ENCODE peak calls at places on chromosomes 2 and 18, in four cellular contexts. U is WTC11; O is CD8-positive, alpha-beta T cell; S is foreskin keratinocyte. E is an unnamed sample.

GRCh38 chr2:32360416-32360815 is 3.6 kb downstream of the BIRC6 start:
- DNase-seq in U (no peak), O (no peak), S (no peak), E (no peak)

GRCh38 chr2:172052000-172052983 is 33.0 kb upstream of the DLX1 start:
- DNase-seq in U (no peak), O (no peak), S (no peak), E (no peak)

GRCh38 chr18:8890957-8891464 is 185.7 kb downstream of the MTCL1 start:
- DNase-seq in U (no peak), O (no peak), S (peak; percentile 98), E (no peak)

GRCh38 chr2:109230980-109231420 is 102.0 kb downstream of the SH3RF3 start:
- DNase-seq in U (no peak), O (no peak), S (no peak), E (no peak)

GRCh38 chr2:62034715-62035114 is 129.2 kb downstream of the COMMD1 start:
- DNase-seq in U (no peak), O (no peak), S (no peak), E (no peak)

GRCh38 chr2:7027961-7028655 is 110.9 kb downstream of the RNF144A start:
- DNase-seq in U (no peak), O (no peak), S (no peak), E (no peak)

GRCh38 chr2:231518771-231519170 is 11.5 kb downstream of the NMUR1 start:
- DNase-seq in U (no peak), O (no peak), S (no peak), E (no peak)

GRCh38 chr18:76546282-76546572 is 51.2 kb upstream of the ZNF516 start:
- DNase-seq in U (no peak), O (no peak), S (no peak), E (no peak)

GRCh38 chr18:32975501-32975900 is 202.7 kb upstream of the KLHL14 start:
- DNase-seq in U (no peak), O (no peak), S (no peak), E (no peak)

GRCh38 chr2:230797515-230798495 is 66.9 kb upstream of the ITM2C start:
- DNase-seq in U (no peak), O (no peak), S (no peak), E (no peak)

GRCh38 chr18:37230762-37231161 is 334.8 kb downstream of the CELF4 start:
- DNase-seq in U (no peak), O (no peak), S (no peak), E (no peak)
- TF ChIP-seq CTCF in U (no peak), O (no peak), S (no peak), E (no peak)

GRCh38 chr18:902179-902718 is 2.4 kb upstream of the ADCYAP1 start:
- DNase-seq in U (no peak), O (no peak), S (no peak), E (no peak)
- TF ChIP-seq CTCF in U (no peak), O (no peak), S (no peak), E (no peak)

GRCh38 chr2:37720533-37721218 is 49.2 kb upstream of the CDC42EP3 start:
- DNase-seq in U (no peak), O (no peak), S (no peak), E (no peak)
- TF ChIP-seq CTCF in U (no peak), O (no peak), S (no peak), E (no peak)

DNA sequence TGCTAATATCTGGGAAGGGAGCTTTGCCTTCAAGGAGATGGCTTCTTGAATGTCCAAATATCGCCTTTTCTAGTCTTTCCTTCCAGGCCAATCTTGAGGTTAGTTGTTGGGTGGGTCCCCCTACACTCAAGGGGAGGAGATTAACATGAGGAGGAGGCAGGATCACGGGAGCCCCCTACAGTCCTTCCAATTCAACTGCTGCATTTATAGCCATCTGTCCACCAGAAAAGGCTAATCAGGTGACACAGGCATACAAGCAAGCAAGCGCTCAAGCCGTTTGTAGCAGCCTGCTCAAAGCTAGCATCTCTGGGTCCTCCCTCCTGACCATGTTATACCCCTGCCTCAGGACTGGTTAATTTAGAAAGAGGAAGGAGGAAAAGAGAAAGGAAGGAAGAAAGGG is 87.6 kb downstream of the MRPS9 start:
- DNase-seq in U (peak; percentile 34), O (no peak), S (no peak), E (no peak)
- TF ChIP-seq CTCF in U (no peak), O (no peak), S (no peak), E (no peak)